ENCODE peak calls at places on chromosomes 16 and 17, in four cellular contexts. W is AG04450, O is adrenal gland, H is cardiac muscle cell. F is an unnamed sample.

GRCh38 chr17:1108810-1109605 is 70.8 kb downstream of the ABR start:
- DNase-seq in W (no peak), O (no peak), H (peak; percentile 66), F (peak; percentile 56)

GRCh38 chr16:88686062-88686438 is 257 bp downstream of the SNAI3 start:
- DNase-seq in W (no peak), O (no peak), H (no peak), F (no peak)

GRCh38 chr16:23700509-23700908 is 12.5 kb downstream of the ERN2 start:
- DNase-seq in W (no peak), O (no peak), H (no peak), F (no peak)

GRCh38 chr17:8082312-8082711 is 5.2 kb downstream of the ALOX12B start:
- DNase-seq in W (no peak), O (no peak), H (no peak), F (no peak)

GRCh38 chr17:29664743-29665479 is 42.2 kb upstream of the CORO6 start:
- DNase-seq in W (no peak), O (no peak), H (no peak), F (no peak)

GRCh38 chr16:30112197-30113030 is 923 bp downstream of the GDPD3 start:
- DNase-seq in W (no peak), O (peak; percentile 62), H (peak; percentile 20), F (peak; percentile 64)

GRCh38 chr17:6610011-6610410 is 30.5 kb downstream of the KIAA0753 start:
- DNase-seq in W (no peak), O (no peak), H (no peak), F (no peak)

GRCh38 chr17:50209472-50210248 is 8.2 kb upstream of the COL1A1 start:
- DNase-seq in W (peak; percentile 100), O (peak; percentile 74), H (peak; percentile 84), F (peak; percentile 100)

GRCh38 chr17:15475620-15476354 is 8.4 kb upstream of the CDRT4 start:
- DNase-seq in W (no peak), O (no peak), H (no peak), F (no peak)

GRCh38 chr17:49581645-49581992 is 5.9 kb downstream of the NXPH3 start:
- DNase-seq in W (no peak), O (no peak), H (no peak), F (no peak)

GRCh38 chr16:66469291-66469931 is 42.3 kb downstream of the BEAN1 start:
- DNase-seq in W (no peak), O (no peak), H (no peak), F (no peak)

GRCh38 chr17:74430385-74430705 is 1.5 kb upstream of the GPRC5C start:
- DNase-seq in W (no peak), O (peak; percentile 28), H (no peak), F (no peak)

GRCh38 chr17:78124081-78124835 is 4.3 kb downstream of the TMC6 start:
- DNase-seq in W (no peak), O (no peak), H (no peak), F (no peak)

GRCh38 chr16:4744758-4745569 is 10.6 kb downstream of the DNAAF8 start:
- DNase-seq in W (no peak), O (no peak), H (no peak), F (no peak)

GRCh38 chr16:15811778-15812750 is 44.8 kb downstream of the MYH11 start:
- DNase-seq in W (peak; percentile 77), O (no peak), H (peak; percentile 94), F (peak; percentile 66)

GRCh38 chr16:29641561-29641960 is 21.5 kb upstream of the SPN start:
- DNase-seq in W (no peak), O (no peak), H (no peak), F (no peak)

GRCh38 chr16:88334517-88335149 is 48.1 kb upstream of the ZNF469 start:
- DNase-seq in W (no peak), O (no peak), H (no peak), F (no peak)

GRCh38 chr17:77404812-77405581 is 264.2 kb downstream of the SEC14L1 start:
- DNase-seq in W (no peak), O (peak; percentile 66), H (no peak), F (peak; percentile 89)

GRCh38 chr16:58011652-58012051 is 10.4 kb downstream of the USB1 start:
- DNase-seq in W (peak; percentile 52), O (no peak), H (no peak), F (no peak)

GRCh38 chr17:45771473-45771959 is 12.6 kb upstream of the CRHR1 start:
- DNase-seq in W (no peak), O (no peak), H (no peak), F (no peak)

GRCh38 chr17:81011951-81012350 is 20.3 kb downstream of the CHMP6 start:
- DNase-seq in W (no peak), O (no peak), H (peak; percentile 43), F (no peak)

GRCh38 chr16:58128721-58129096 is 472 bp downstream of the CFAP20 start:
- DNase-seq in W (no peak), O (no peak), H (peak; percentile 58), F (peak; percentile 47)

GRCh38 chr17:6446516-6447100 is 2.4 kb downstream of the PIMREG start:
- DNase-seq in W (no peak), O (no peak), H (no peak), F (no peak)

GRCh38 chr16:14248791-14249190 is 177.7 kb downstream of the MRTFB start:
- DNase-seq in W (no peak), O (no peak), H (no peak), F (no peak)

GRCh38 chr17:54177606-54178308 is 355.0 kb downstream of the KIF2B start:
- DNase-seq in W (no peak), O (no peak), H (no peak), F (no peak)

GRCh38 chr16:83305092-83305491 is 502.7 kb upstream of the HSBP1 start:
- DNase-seq in W (peak; percentile 36), O (no peak), H (no peak), F (no peak)

GRCh38 chr17:72590382-72590781 is 469.6 kb downstream of the SOX9 start:
- DNase-seq in W (no peak), O (no peak), H (no peak), F (peak; percentile 49)
- H3K4me3 ChIP-seq in W (peak overlapping the region; percentile 96), O (no peak overlapping the region), H (no peak overlapping the region), F (peak overlapping the region; percentile 57)

GRCh38 chr16:70720431-70721201 is 34.8 kb upstream of the MTSS2 start:
- DNase-seq in W (no peak), O (no peak), H (no peak), F (no peak)

GRCh38 chr16:70723740-70724145 is 37.9 kb upstream of the MTSS2 start:
- DNase-seq in W (no peak), O (no peak), H (no peak), F (no peak)

GRCh38 chr16:70724146-70725023 is 38.5 kb upstream of the MTSS2 start:
- DNase-seq in W (no peak), O (no peak), H (no peak), F (no peak)

GRCh38 chr16:70717817-70718216 is 32.0 kb upstream of the MTSS2 start:
- DNase-seq in W (no peak), O (peak; percentile 81), H (no peak), F (no peak)

GRCh38 chr16:70721202-70721963 is 35.5 kb upstream of the MTSS2 start:
- DNase-seq in W (no peak), O (no peak), H (no peak), F (no peak)
- H3K9me3 ChIP-seq in W (peaks cover 3% of the 10 kb centered on the region), O (no peaks in the 10 kb centered on the region), H (no peaks in the 10 kb centered on the region), F (no peaks in the 10 kb centered on the region)

GRCh38 chr16:3188925-3189825 is 1.2 kb downstream of the OR1F1 start:
- DNase-seq in W (no peak), O (no peak), H (peak; percentile 61), F (peak; percentile 75)
- H3K27me3 ChIP-seq in W (peaks cover 15% of the 10 kb centered on the region), O (peaks cover 96% of the 10 kb centered on the region), H (peaks cover 95% of the 10 kb centered on the region), F (peaks cover 6% of the 10 kb centered on the region)

DNA sequence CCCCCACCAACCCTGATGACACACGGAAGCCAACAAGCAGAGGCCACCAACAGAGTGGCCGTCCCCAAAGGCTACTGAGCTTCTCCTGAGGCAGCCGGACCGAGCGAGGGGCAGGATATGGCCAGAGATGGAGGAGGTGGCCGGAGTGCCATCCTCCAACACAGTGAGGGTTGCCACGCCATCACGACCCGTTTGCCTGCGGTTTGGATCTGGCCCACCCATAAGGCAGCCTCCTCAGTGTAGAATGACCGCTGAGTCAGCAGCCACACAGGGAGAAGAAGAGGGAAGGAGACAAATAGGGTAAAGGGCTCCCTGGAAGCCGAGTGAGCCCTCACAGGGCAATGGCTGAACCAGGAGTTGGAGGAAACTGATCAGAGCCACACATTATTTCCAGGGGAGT is 13.8 kb downstream of the HNF1B start:
- DNase-seq in W (no peak), O (no peak), H (no peak), F (no peak)
- H3K4me3 ChIP-seq in W (no peak overlapping the region), O (no peak overlapping the region), H (no peak overlapping the region), F (no peak overlapping the region)

GRCh38 chr17:27082775-27083154 is 211.1 kb upstream of the WSB1 start:
- DNase-seq in W (no peak), O (no peak), H (no peak), F (no peak)
- H3K9me3 ChIP-seq in W (peaks cover 20% of the 10 kb centered on the region), O (no peaks in the 10 kb centered on the region), H (no peaks in the 10 kb centered on the region), F (no peaks in the 10 kb centered on the region)

DNA sequence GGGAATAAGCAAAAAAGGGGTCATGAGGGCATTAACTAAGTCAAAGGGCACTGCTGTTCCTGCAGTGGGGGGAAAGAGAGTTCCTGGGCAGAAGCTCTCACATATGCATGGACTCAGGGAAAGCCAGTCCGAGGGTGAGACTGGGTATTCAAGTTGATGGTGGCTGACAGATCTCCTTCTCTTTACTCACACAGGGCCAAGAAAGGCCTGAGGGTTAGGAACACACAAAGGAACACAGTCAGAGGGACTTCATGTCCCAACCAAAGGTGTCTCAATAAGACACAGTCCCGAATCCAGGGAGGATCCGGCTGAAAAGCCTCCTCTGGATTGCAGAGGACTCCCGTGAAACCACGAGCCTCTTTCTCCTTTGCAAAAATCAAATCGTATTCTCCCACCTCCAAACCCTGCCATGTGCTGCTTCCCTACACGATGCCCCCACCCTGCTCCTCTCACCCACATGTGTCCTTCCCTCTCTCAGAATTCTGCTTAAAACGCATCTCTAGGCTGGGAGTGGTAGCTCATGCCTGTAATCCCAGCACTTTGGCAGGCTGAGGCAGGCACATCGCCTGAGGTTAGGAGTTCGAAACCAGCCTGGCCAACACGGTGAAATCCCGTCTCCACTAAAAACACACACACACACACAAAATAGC is 23.6 kb downstream of the CUEDC1 start:
- DNase-seq in W (no peak), O (no peak), H (no peak), F (no peak)
- H3K27me3 ChIP-seq in W (no peaks in the 10 kb centered on the region), O (no peaks in the 10 kb centered on the region), H (no peaks in the 10 kb centered on the region), F (no peaks in the 10 kb centered on the region)